ENCODE peak calls at places on chromosomes 7 and 10, in four cellular contexts. E is germinal center; X is stimulated activated CD4-positive, alpha-beta T cell treated with anti-CD3 and anti-CD28 coated beads, Interleukin-2, amount 100 ng/mL, for 48 hours; A is NCI-H510A. G is an unnamed sample.
A peak's percentile ranks its signal among the peaks of the same experiment; 100 is the strongest.

GRCh38 chr7:2019693-2020511 is 212.8 kb downstream of the MAD1L1 start:
- DNase-seq in X (peak; percentile 26), E (peak; percentile 70), A (no peak), G (peak; percentile 82)

GRCh38 chr7:2606539-2606936 is 25.2 kb upstream of the TTYH3 start:
- DNase-seq in E (no peak), A (no peak), X (no peak), G (no peak)

GRCh38 chr10:70523549-70523948 is 45.0 kb downstream of the PALD1 start:
- DNase-seq in X (no peak), E (no peak), A (no peak), G (no peak)

GRCh38 chr7:69684955-69685631 is 86.8 kb downstream of the AUTS2 start:
- DNase-seq in E (no peak), A (no peak), X (no peak), G (no peak)

GRCh38 chr10:77500754-77501151 is 136.9 kb downstream of the KCNMA1 start:
- DNase-seq in E (no peak), X (no peak), A (no peak), G (no peak)

GRCh38 chr7:151088856-151089699 is 2.8 kb downstream of the AGAP3 start:
- DNase-seq in A (no peak), X (no peak), E (no peak), G (peak; percentile 86)

GRCh38 chr7:68417659-68418058 is 1180.6 kb upstream of the AUTS2 start:
- DNase-seq in A (no peak), E (no peak), X (no peak), G (no peak)

GRCh38 chr7:29309041-29309860 is 114.7 kb downstream of the CHN2 start:
- DNase-seq in A (no peak), E (no peak), X (no peak), G (no peak)

GRCh38 chr7:151060416-151061234 is 1.2 kb downstream of the SLC4A2 start:
- DNase-seq in X (no peak), A (no peak), E (no peak), G (no peak)